ENCODE peak calls at places on chromosomes 1 and 21, in ten cellular contexts. One of them, this sample, is unnamed.

GRCh38 chr1:203215573-203215972 is 13.9 kb downstream of the CHIT1 start:
- DNase-seq in Panc1: no peak
- DNase-seq in upper lobe of right lung: no peak
- DNase-seq in OCI-LY7: no peak
- DNase-seq in fibroblast of lung: no peak
- DNase-seq in CD8-positive, alpha-beta T cell: no peak
- DNase-seq in ovary: no peak
- DNase-seq in IMR-90: no peak
- DNase-seq in thoracic aorta: no peak
- DNase-seq in uterus: no peak
- DNase-seq in this sample: peak; percentile 78

GRCh38 chr1:226738995-226739695 is at the start of gene ITPKB:
- DNase-seq in thoracic aorta: no peak
- DNase-seq in ovary: peak; percentile 55
- DNase-seq in CD8-positive, alpha-beta T cell: peak; percentile 86
- DNase-seq in IMR-90: peak; percentile 65
- DNase-seq in uterus: peak; percentile 68
- DNase-seq in OCI-LY7: peak; percentile 88
- DNase-seq in Panc1: no peak
- DNase-seq in fibroblast of lung: peak; percentile 81
- DNase-seq in upper lobe of right lung: peak; percentile 71
- DNase-seq in this sample: peak; percentile 64

GRCh38 chr1:47416319-47417128 is 439 bp downstream of the FOXE3 start:
- DNase-seq in thoracic aorta: no peak
- DNase-seq in uterus: no peak
- DNase-seq in OCI-LY7: no peak
- DNase-seq in ovary: no peak
- DNase-seq in upper lobe of right lung: no peak
- DNase-seq in IMR-90: no peak
- DNase-seq in Panc1: no peak
- DNase-seq in fibroblast of lung: no peak
- DNase-seq in CD8-positive, alpha-beta T cell: no peak
- DNase-seq in this sample: no peak

GRCh38 chr1:113758631-113759340 is 500 bp downstream of the PHTF1 start:
- DNase-seq in Panc1: no peak
- DNase-seq in thoracic aorta: peak; percentile 12
- DNase-seq in IMR-90: peak; percentile 25
- DNase-seq in ovary: peak; percentile 58
- DNase-seq in OCI-LY7: peak; percentile 68
- DNase-seq in upper lobe of right lung: peak; percentile 89
- DNase-seq in uterus: peak; percentile 63
- DNase-seq in CD8-positive, alpha-beta T cell: peak; percentile 50
- DNase-seq in fibroblast of lung: peak; percentile 43
- DNase-seq in this sample: peak; percentile 81

GRCh38 chr1:215911406-215911968 is 344.4 kb downstream of the KCTD3 start:
- DNase-seq in fibroblast of lung: peak; percentile 61
- DNase-seq in thoracic aorta: no peak
- DNase-seq in CD8-positive, alpha-beta T cell: no peak
- DNase-seq in uterus: no peak
- DNase-seq in ovary: no peak
- DNase-seq in upper lobe of right lung: no peak
- DNase-seq in IMR-90: peak; percentile 52
- DNase-seq in Panc1: no peak
- DNase-seq in OCI-LY7: no peak
- DNase-seq in this sample: no peak

GRCh38 chr21:34534522-34534921 is 22.5 kb upstream of the KCNE1 start:
- DNase-seq in IMR-90: no peak
- DNase-seq in upper lobe of right lung: no peak
- DNase-seq in uterus: no peak
- DNase-seq in CD8-positive, alpha-beta T cell: no peak
- DNase-seq in ovary: no peak
- DNase-seq in Panc1: no peak
- DNase-seq in thoracic aorta: no peak
- DNase-seq in OCI-LY7: no peak
- DNase-seq in fibroblast of lung: no peak
- DNase-seq in this sample: peak; percentile 39

GRCh38 chr1:94757931-94758330 is 62.2 kb upstream of the SLC44A3 start:
- DNase-seq in ovary: peak; percentile 44
- DNase-seq in upper lobe of right lung: no peak
- DNase-seq in OCI-LY7: no peak
- DNase-seq in thoracic aorta: no peak
- DNase-seq in CD8-positive, alpha-beta T cell: no peak
- DNase-seq in IMR-90: no peak
- DNase-seq in Panc1: no peak
- DNase-seq in fibroblast of lung: no peak
- DNase-seq in uterus: peak; percentile 55
- DNase-seq in this sample: peak; percentile 60

GRCh38 chr1:246503341-246503740 is 3.7 kb downstream of the SMYD3 start:
- DNase-seq in OCI-LY7: no peak
- DNase-seq in IMR-90: peak; percentile 33
- DNase-seq in ovary: no peak
- DNase-seq in Panc1: peak; percentile 77
- DNase-seq in uterus: no peak
- DNase-seq in CD8-positive, alpha-beta T cell: no peak
- DNase-seq in upper lobe of right lung: no peak
- DNase-seq in fibroblast of lung: no peak
- DNase-seq in thoracic aorta: no peak
- DNase-seq in this sample: no peak

GRCh38 chr1:151059342-151060240 is at the start of gene CDC42SE1:
- DNase-seq in CD8-positive, alpha-beta T cell: peak; percentile 86
- DNase-seq in upper lobe of right lung: peak; percentile 94
- DNase-seq in OCI-LY7: peak; percentile 94
- DNase-seq in thoracic aorta: peak; percentile 30
- DNase-seq in uterus: peak; percentile 82
- DNase-seq in Panc1: no peak
- DNase-seq in ovary: peak; percentile 77
- DNase-seq in IMR-90: peak; percentile 80
- DNase-seq in fibroblast of lung: peak; percentile 77
- DNase-seq in this sample: peak; percentile 90

GRCh38 chr1:185938396-185938795 is 204.2 kb downstream of the HMCN1 start:
- DNase-seq in IMR-90: peak; percentile 4
- DNase-seq in thoracic aorta: no peak
- DNase-seq in Panc1: no peak
- DNase-seq in upper lobe of right lung: no peak
- DNase-seq in ovary: no peak
- DNase-seq in CD8-positive, alpha-beta T cell: no peak
- DNase-seq in OCI-LY7: no peak
- DNase-seq in uterus: no peak
- DNase-seq in fibroblast of lung: no peak
- DNase-seq in this sample: peak; percentile 69

GRCh38 chr1:20138961-20139550 is at the start of gene PLA2G2F:
- DNase-seq in Panc1: no peak
- DNase-seq in ovary: no peak
- DNase-seq in uterus: no peak
- DNase-seq in upper lobe of right lung: no peak
- DNase-seq in IMR-90: no peak
- DNase-seq in fibroblast of lung: no peak
- DNase-seq in OCI-LY7: no peak
- DNase-seq in CD8-positive, alpha-beta T cell: no peak
- DNase-seq in thoracic aorta: no peak
- DNase-seq in this sample: no peak

GRCh38 chr1:153232553-153232952 is 15.2 kb downstream of the PRR9 start:
- DNase-seq in ovary: no peak
- DNase-seq in OCI-LY7: no peak
- DNase-seq in thoracic aorta: no peak
- DNase-seq in uterus: no peak
- DNase-seq in Panc1: no peak
- DNase-seq in upper lobe of right lung: no peak
- DNase-seq in IMR-90: no peak
- DNase-seq in CD8-positive, alpha-beta T cell: no peak
- DNase-seq in fibroblast of lung: no peak
- DNase-seq in this sample: no peak

GRCh38 chr1:11567244-11568065 is 86.8 kb downstream of the FBXO2 start:
- DNase-seq in Panc1: no peak
- DNase-seq in uterus: no peak
- DNase-seq in OCI-LY7: no peak
- DNase-seq in IMR-90: no peak
- DNase-seq in ovary: no peak
- DNase-seq in fibroblast of lung: no peak
- DNase-seq in thoracic aorta: no peak
- DNase-seq in CD8-positive, alpha-beta T cell: no peak
- DNase-seq in upper lobe of right lung: no peak
- DNase-seq in this sample: no peak

GRCh38 chr1:9344426-9345200 is 51.9 kb downstream of the SPSB1 start:
- DNase-seq in IMR-90: no peak
- DNase-seq in uterus: no peak
- DNase-seq in CD8-positive, alpha-beta T cell: no peak
- DNase-seq in fibroblast of lung: no peak
- DNase-seq in thoracic aorta: no peak
- DNase-seq in Panc1: no peak
- DNase-seq in ovary: no peak
- DNase-seq in OCI-LY7: peak; percentile 42
- DNase-seq in upper lobe of right lung: no peak
- DNase-seq in this sample: no peak

GRCh38 chr1:166261511-166261910 is 94.7 kb upstream of the FAM78B start:
- DNase-seq in OCI-LY7: no peak
- DNase-seq in CD8-positive, alpha-beta T cell: no peak
- DNase-seq in ovary: no peak
- DNase-seq in Panc1: no peak
- DNase-seq in IMR-90: no peak
- DNase-seq in fibroblast of lung: no peak
- DNase-seq in uterus: no peak
- DNase-seq in upper lobe of right lung: no peak
- DNase-seq in thoracic aorta: no peak
- DNase-seq in this sample: no peak

GRCh38 chr1:162206749-162207635 is 137.5 kb downstream of the NOS1AP start:
- DNase-seq in IMR-90: no peak
- DNase-seq in fibroblast of lung: no peak
- DNase-seq in uterus: no peak
- DNase-seq in upper lobe of right lung: peak; percentile 77
- DNase-seq in thoracic aorta: peak; percentile 18
- DNase-seq in OCI-LY7: no peak
- DNase-seq in Panc1: no peak
- DNase-seq in ovary: no peak
- DNase-seq in CD8-positive, alpha-beta T cell: no peak
- DNase-seq in this sample: no peak

GRCh38 chr1:38992450-38993111 is 1.5 kb downstream of the AKIRIN1 start:
- DNase-seq in IMR-90: no peak
- DNase-seq in Panc1: no peak
- DNase-seq in uterus: no peak
- DNase-seq in ovary: no peak
- DNase-seq in thoracic aorta: no peak
- DNase-seq in OCI-LY7: peak; percentile 44
- DNase-seq in upper lobe of right lung: no peak
- DNase-seq in CD8-positive, alpha-beta T cell: no peak
- DNase-seq in fibroblast of lung: no peak
- DNase-seq in this sample: no peak

GRCh38 chr1:21325731-21326387 is 35.6 kb upstream of the ECE1 start:
- DNase-seq in ovary: no peak
- DNase-seq in fibroblast of lung: no peak
- DNase-seq in uterus: no peak
- DNase-seq in thoracic aorta: no peak
- DNase-seq in upper lobe of right lung: no peak
- DNase-seq in CD8-positive, alpha-beta T cell: no peak
- DNase-seq in IMR-90: no peak
- DNase-seq in OCI-LY7: no peak
- DNase-seq in Panc1: no peak
- DNase-seq in this sample: no peak
- H3K4me1 ChIP-seq in ovary: peaks cover 59% of the 10 kb centered on the region
- H3K4me1 ChIP-seq in fibroblast of lung: peaks cover 57% of the 10 kb centered on the region
- H3K4me1 ChIP-seq in uterus: peaks cover 32% of the 10 kb centered on the region
- H3K4me1 ChIP-seq in thoracic aorta: peaks cover 67% of the 10 kb centered on the region
- H3K4me1 ChIP-seq in upper lobe of right lung: peaks cover 55% of the 10 kb centered on the region
- H3K4me1 ChIP-seq in CD8-positive, alpha-beta T cell: peaks cover 74% of the 10 kb centered on the region
- H3K4me1 ChIP-seq in IMR-90: peaks cover 62% of the 10 kb centered on the region
- H3K4me1 ChIP-seq in OCI-LY7: peaks cover 43% of the 10 kb centered on the region
- H3K4me1 ChIP-seq in Panc1: peaks cover 91% of the 10 kb centered on the region
- H3K4me1 ChIP-seq in this sample: peaks cover 65% of the 10 kb centered on the region

DNA sequence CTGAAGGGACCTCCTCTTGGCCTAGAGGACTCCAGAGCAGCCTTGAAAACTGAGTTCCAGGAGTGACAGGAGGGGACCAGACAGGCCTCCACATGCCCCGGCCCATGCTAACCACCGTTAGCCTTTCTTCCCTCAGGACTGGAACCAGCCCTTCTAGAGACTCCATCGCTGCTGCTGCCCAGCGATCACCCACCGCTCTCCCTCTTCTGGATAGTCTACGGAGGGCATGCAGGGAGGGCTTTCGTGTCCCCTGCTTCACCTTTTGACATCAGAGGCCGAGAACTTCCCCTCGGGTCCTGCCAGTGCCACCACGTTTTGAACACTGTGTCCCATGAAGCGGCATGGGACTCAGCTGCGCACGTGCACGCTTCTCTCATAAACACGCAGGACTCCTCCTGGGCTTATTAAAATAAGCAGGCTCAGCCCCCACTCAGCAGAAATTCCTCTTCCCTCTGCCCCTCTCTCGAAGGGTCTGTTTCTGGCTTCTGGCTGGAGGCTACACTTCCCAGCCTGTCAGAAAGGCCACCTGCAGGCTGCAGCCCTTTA is 26.6 kb downstream of the NPHP4 start:
- DNase-seq in upper lobe of right lung: peak; percentile 42
- DNase-seq in fibroblast of lung: no peak
- DNase-seq in CD8-positive, alpha-beta T cell: no peak
- DNase-seq in OCI-LY7: no peak
- DNase-seq in IMR-90: no peak
- DNase-seq in ovary: no peak
- DNase-seq in Panc1: no peak
- DNase-seq in uterus: no peak
- DNase-seq in thoracic aorta: no peak
- DNase-seq in this sample: no peak
- H3K36me3 ChIP-seq in upper lobe of right lung: peaks cover 13% of the 10 kb centered on the region
- H3K36me3 ChIP-seq in fibroblast of lung: no peaks in the 10 kb centered on the region
- H3K36me3 ChIP-seq in CD8-positive, alpha-beta T cell: no peaks in the 10 kb centered on the region
- H3K36me3 ChIP-seq in OCI-LY7: peaks cover 8% of the 10 kb centered on the region
- H3K36me3 ChIP-seq in IMR-90: peaks cover 6% of the 10 kb centered on the region
- H3K36me3 ChIP-seq in ovary: no peaks in the 10 kb centered on the region
- H3K36me3 ChIP-seq in Panc1: no peaks in the 10 kb centered on the region
- H3K36me3 ChIP-seq in uterus: no peaks in the 10 kb centered on the region
- H3K36me3 ChIP-seq in thoracic aorta: peaks cover 11% of the 10 kb centered on the region
- H3K36me3 ChIP-seq in this sample: peaks cover 6% of the 10 kb centered on the region

DNA sequence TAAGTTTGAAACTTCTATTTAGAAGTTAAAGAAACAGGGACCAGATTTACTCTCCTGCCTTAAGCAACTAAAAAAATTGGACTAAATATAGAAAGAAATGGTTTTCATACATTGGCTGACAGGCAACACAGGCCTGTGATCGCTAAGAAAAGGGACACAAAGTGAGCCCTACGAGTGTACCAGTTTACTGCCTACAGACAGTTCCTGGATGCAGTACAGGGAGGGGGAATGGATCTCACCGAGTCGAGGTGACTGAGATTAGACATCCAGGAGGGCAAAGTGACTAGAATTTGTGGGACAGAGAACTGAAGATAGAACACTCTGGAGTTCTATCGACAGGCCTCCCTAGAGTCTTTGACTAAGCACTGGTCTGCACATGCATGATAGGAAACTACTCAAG is 16.0 kb downstream of the PHC2 start:
- DNase-seq in ovary: no peak
- DNase-seq in fibroblast of lung: no peak
- DNase-seq in OCI-LY7: no peak
- DNase-seq in IMR-90: no peak
- DNase-seq in uterus: no peak
- DNase-seq in CD8-positive, alpha-beta T cell: no peak
- DNase-seq in upper lobe of right lung: no peak
- DNase-seq in Panc1: no peak
- DNase-seq in thoracic aorta: no peak
- DNase-seq in this sample: no peak
- H3K4me3 ChIP-seq in ovary: no peak overlapping the region
- H3K4me3 ChIP-seq in fibroblast of lung: no peak overlapping the region
- H3K4me3 ChIP-seq in OCI-LY7: no peak overlapping the region
- H3K4me3 ChIP-seq in IMR-90: no peak overlapping the region
- H3K4me3 ChIP-seq in uterus: no peak overlapping the region
- H3K4me3 ChIP-seq in CD8-positive, alpha-beta T cell: no peak overlapping the region
- H3K4me3 ChIP-seq in upper lobe of right lung: no peak overlapping the region
- H3K4me3 ChIP-seq in Panc1: no peak overlapping the region
- H3K4me3 ChIP-seq in thoracic aorta: no peak overlapping the region
- H3K4me3 ChIP-seq in this sample: no peak overlapping the region

GRCh38 chr1:67755160-67755559 is 70.2 kb downstream of the GADD45A start:
- DNase-seq in upper lobe of right lung: no peak
- DNase-seq in ovary: no peak
- DNase-seq in Panc1: no peak
- DNase-seq in thoracic aorta: no peak
- DNase-seq in IMR-90: no peak
- DNase-seq in uterus: no peak
- DNase-seq in fibroblast of lung: no peak
- DNase-seq in CD8-positive, alpha-beta T cell: no peak
- DNase-seq in OCI-LY7: peak; percentile 41
- DNase-seq in this sample: no peak
- H3K4me1 ChIP-seq in upper lobe of right lung: peaks cover 24% of the 10 kb centered on the region
- H3K4me1 ChIP-seq in ovary: peaks cover 10% of the 10 kb centered on the region
- H3K4me1 ChIP-seq in Panc1: peaks cover 37% of the 10 kb centered on the region
- H3K4me1 ChIP-seq in thoracic aorta: peaks cover 46% of the 10 kb centered on the region
- H3K4me1 ChIP-seq in IMR-90: peaks cover 17% of the 10 kb centered on the region
- H3K4me1 ChIP-seq in uterus: no peaks in the 10 kb centered on the region
- H3K4me1 ChIP-seq in fibroblast of lung: peaks cover 17% of the 10 kb centered on the region
- H3K4me1 ChIP-seq in CD8-positive, alpha-beta T cell: no peaks in the 10 kb centered on the region
- H3K4me1 ChIP-seq in OCI-LY7: peaks cover 41% of the 10 kb centered on the region
- H3K4me1 ChIP-seq in this sample: peaks cover 33% of the 10 kb centered on the region

This sample was measured in SJCRH30.